ENCODE peak calls at places on chromosomes 7 and 10, in four cellular contexts. One of them, this sample, is unnamed.
A peak's percentile ranks its signal among the peaks of the same experiment; 100 is the strongest.

GRCh38 chr10:47150581-47150980 is 149.4 kb upstream of the GDF10 start:
- DNase-seq in tibial nerve: no peak
- DNase-seq in skeletal muscle cell: no peak
- DNase-seq in fibroblast of the aortic adventitia: no peak
- DNase-seq in this sample: no peak

GRCh38 chr10:11097686-11098085 is 80.0 kb downstream of the CELF2 start:
- DNase-seq in tibial nerve: no peak
- DNase-seq in skeletal muscle cell: no peak
- DNase-seq in fibroblast of the aortic adventitia: no peak
- DNase-seq in this sample: no peak

GRCh38 chr10:112467541-112468075 is 20.6 kb downstream of the VTI1A start:
- DNase-seq in tibial nerve: no peak
- DNase-seq in skeletal muscle cell: no peak
- DNase-seq in fibroblast of the aortic adventitia: no peak
- DNase-seq in this sample: no peak

GRCh38 chr7:142896151-142896550 is 10.6 kb upstream of the TRPV6 start:
- DNase-seq in tibial nerve: no peak
- DNase-seq in skeletal muscle cell: no peak
- DNase-seq in fibroblast of the aortic adventitia: no peak
- DNase-seq in this sample: no peak

GRCh38 chr7:16630654-16631053 is 14.9 kb downstream of the ANKMY2 start:
- DNase-seq in tibial nerve: no peak
- DNase-seq in skeletal muscle cell: no peak
- DNase-seq in fibroblast of the aortic adventitia: no peak
- DNase-seq in this sample: no peak

GRCh38 chr10:59240581-59241183 is 64.2 kb downstream of the PHYHIPL start:
- DNase-seq in tibial nerve: no peak
- DNase-seq in skeletal muscle cell: no peak
- DNase-seq in fibroblast of the aortic adventitia: peak; percentile 77
- DNase-seq in this sample: no peak

GRCh38 chr7:20831451-20831850 is 44.8 kb upstream of the SP8 start:
- DNase-seq in tibial nerve: no peak
- DNase-seq in skeletal muscle cell: no peak
- DNase-seq in fibroblast of the aortic adventitia: no peak
- DNase-seq in this sample: no peak

GRCh38 chr7:3289996-3290395 is 11.1 kb upstream of the SDK1 start:
- DNase-seq in tibial nerve: no peak
- DNase-seq in skeletal muscle cell: no peak
- DNase-seq in fibroblast of the aortic adventitia: peak; percentile 37
- DNase-seq in this sample: no peak

GRCh38 chr10:95451150-95451549 is 110.0 kb downstream of the SORBS1 start:
- DNase-seq in tibial nerve: no peak
- DNase-seq in skeletal muscle cell: no peak
- DNase-seq in fibroblast of the aortic adventitia: no peak
- DNase-seq in this sample: no peak

GRCh38 chr10:36182059-36182654 is 540.1 kb upstream of the FZD8 start:
- DNase-seq in tibial nerve: no peak
- DNase-seq in skeletal muscle cell: no peak
- DNase-seq in fibroblast of the aortic adventitia: peak; percentile 80
- DNase-seq in this sample: no peak

GRCh38 chr7:16762177-16762576 is 8.6 kb downstream of the TSPAN13 start:
- DNase-seq in tibial nerve: no peak
- DNase-seq in skeletal muscle cell: no peak
- DNase-seq in fibroblast of the aortic adventitia: no peak
- DNase-seq in this sample: no peak

GRCh38 chr10:43781480-43782361 is 133.0 kb upstream of the ZNF32 start:
- DNase-seq in tibial nerve: no peak
- DNase-seq in skeletal muscle cell: no peak
- DNase-seq in fibroblast of the aortic adventitia: peak; percentile 16
- DNase-seq in this sample: no peak

GRCh38 chr7:116290740-116291139 is 80.4 kb downstream of the TES start:
- DNase-seq in tibial nerve: no peak
- DNase-seq in skeletal muscle cell: no peak
- DNase-seq in fibroblast of the aortic adventitia: peak; percentile 7
- DNase-seq in this sample: no peak

GRCh38 chr7:1745576-1746490 is 75.8 kb downstream of the ELFN1 start:
- DNase-seq in tibial nerve: no peak
- DNase-seq in skeletal muscle cell: no peak
- DNase-seq in fibroblast of the aortic adventitia: no peak
- DNase-seq in this sample: no peak

GRCh38 chr10:86254526-86255174 is 111.9 kb downstream of the GRID1 start:
- DNase-seq in tibial nerve: no peak
- DNase-seq in skeletal muscle cell: no peak
- DNase-seq in fibroblast of the aortic adventitia: no peak
- DNase-seq in this sample: no peak

GRCh38 chr7:34747176-34747781 is 89.3 kb downstream of the NPSR1 start:
- DNase-seq in tibial nerve: no peak
- DNase-seq in skeletal muscle cell: no peak
- DNase-seq in fibroblast of the aortic adventitia: no peak
- DNase-seq in this sample: no peak

GRCh38 chr10:70967591-70968588 is 79.5 kb upstream of the PCBD1 start:
- DNase-seq in tibial nerve: no peak
- DNase-seq in skeletal muscle cell: no peak
- DNase-seq in fibroblast of the aortic adventitia: no peak
- DNase-seq in this sample: no peak

GRCh38 chr10:82867056-82867455 is 992.1 kb downstream of the NRG3 start:
- DNase-seq in tibial nerve: no peak
- DNase-seq in skeletal muscle cell: peak; percentile 4
- DNase-seq in fibroblast of the aortic adventitia: no peak
- DNase-seq in this sample: no peak

GRCh38 chr7:50824882-50825281 is 42.2 kb upstream of the GRB10 start:
- DNase-seq in tibial nerve: no peak
- DNase-seq in skeletal muscle cell: no peak
- DNase-seq in fibroblast of the aortic adventitia: no peak
- DNase-seq in this sample: no peak

GRCh38 chr10:8431511-8431910 is 377.0 kb downstream of the GATA3 start:
- DNase-seq in tibial nerve: no peak
- DNase-seq in skeletal muscle cell: no peak
- DNase-seq in fibroblast of the aortic adventitia: peak; percentile 43
- DNase-seq in this sample: no peak

GRCh38 chr7:85070967-85071628 is 115.8 kb downstream of the SEMA3D start:
- DNase-seq in tibial nerve: no peak
- DNase-seq in skeletal muscle cell: peak; percentile 85
- DNase-seq in fibroblast of the aortic adventitia: no peak
- DNase-seq in this sample: no peak

GRCh38 chr7:134705716-134706115 is 59.1 kb downstream of the BPGM start:
- DNase-seq in tibial nerve: no peak
- DNase-seq in skeletal muscle cell: no peak
- DNase-seq in fibroblast of the aortic adventitia: no peak
- DNase-seq in this sample: no peak

GRCh38 chr10:70942125-70942524 is 53.8 kb upstream of the PCBD1 start:
- DNase-seq in tibial nerve: no peak
- DNase-seq in skeletal muscle cell: no peak
- DNase-seq in fibroblast of the aortic adventitia: no peak
- DNase-seq in this sample: no peak

GRCh38 chr7:12294701-12295100 is 83.6 kb downstream of the TMEM106B start:
- DNase-seq in tibial nerve: no peak
- DNase-seq in skeletal muscle cell: no peak
- DNase-seq in fibroblast of the aortic adventitia: no peak
- DNase-seq in this sample: no peak

GRCh38 chr7:78232806-78233205 is 434.2 kb downstream of the PHTF2 start:
- DNase-seq in tibial nerve: no peak
- DNase-seq in skeletal muscle cell: no peak
- DNase-seq in fibroblast of the aortic adventitia: no peak
- DNase-seq in this sample: no peak

GRCh38 chr7:133478591-133479135 is 225.8 kb downstream of the EXOC4 start:
- DNase-seq in tibial nerve: no peak
- DNase-seq in skeletal muscle cell: no peak
- DNase-seq in fibroblast of the aortic adventitia: no peak
- DNase-seq in this sample: no peak

GRCh38 chr10:7035111-7035761 is 375.6 kb downstream of the SFMBT2 start:
- DNase-seq in tibial nerve: no peak
- DNase-seq in skeletal muscle cell: no peak
- DNase-seq in fibroblast of the aortic adventitia: no peak
- DNase-seq in this sample: no peak

GRCh38 chr7:94289071-94289470 is 105.6 kb upstream of the COL1A2 start:
- DNase-seq in tibial nerve: peak; percentile 50
- DNase-seq in skeletal muscle cell: peak; percentile 62
- DNase-seq in fibroblast of the aortic adventitia: peak; percentile 94
- DNase-seq in this sample: no peak

GRCh38 chr7:578386-578785 is 58.7 kb upstream of the PDGFA start:
- DNase-seq in tibial nerve: no peak
- DNase-seq in skeletal muscle cell: no peak
- DNase-seq in fibroblast of the aortic adventitia: no peak
- DNase-seq in this sample: no peak

DNA sequence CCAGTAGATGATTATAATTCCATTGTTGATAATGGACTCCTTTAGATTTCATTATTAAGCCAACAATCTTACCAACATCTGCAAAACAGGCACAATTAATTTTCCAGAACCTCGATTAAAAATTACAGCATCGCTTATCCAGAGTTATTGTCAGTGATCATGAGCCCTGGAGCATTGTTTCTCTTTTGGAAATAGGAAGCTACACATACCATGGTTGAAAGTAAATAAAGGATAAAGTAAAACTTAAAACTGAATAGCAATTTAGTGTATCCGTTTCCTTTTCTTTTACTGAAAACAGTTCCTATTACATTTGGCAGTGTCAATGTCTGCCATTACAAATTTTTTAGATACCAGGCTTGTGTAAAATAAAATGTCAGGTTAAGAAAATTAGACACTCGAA is 9.9 kb upstream of the HOXA2 start:
- DNase-seq in tibial nerve: no peak
- DNase-seq in skeletal muscle cell: no peak
- DNase-seq in fibroblast of the aortic adventitia: peak; percentile 31
- DNase-seq in this sample: no peak
- H3K4me3 ChIP-seq in tibial nerve: no peak overlapping the region
- H3K4me3 ChIP-seq in skeletal muscle cell: no peak overlapping the region
- H3K4me3 ChIP-seq in fibroblast of the aortic adventitia: peak overlapping the region; percentile 78
- H3K4me3 ChIP-seq in this sample: no peak overlapping the region

DNA sequence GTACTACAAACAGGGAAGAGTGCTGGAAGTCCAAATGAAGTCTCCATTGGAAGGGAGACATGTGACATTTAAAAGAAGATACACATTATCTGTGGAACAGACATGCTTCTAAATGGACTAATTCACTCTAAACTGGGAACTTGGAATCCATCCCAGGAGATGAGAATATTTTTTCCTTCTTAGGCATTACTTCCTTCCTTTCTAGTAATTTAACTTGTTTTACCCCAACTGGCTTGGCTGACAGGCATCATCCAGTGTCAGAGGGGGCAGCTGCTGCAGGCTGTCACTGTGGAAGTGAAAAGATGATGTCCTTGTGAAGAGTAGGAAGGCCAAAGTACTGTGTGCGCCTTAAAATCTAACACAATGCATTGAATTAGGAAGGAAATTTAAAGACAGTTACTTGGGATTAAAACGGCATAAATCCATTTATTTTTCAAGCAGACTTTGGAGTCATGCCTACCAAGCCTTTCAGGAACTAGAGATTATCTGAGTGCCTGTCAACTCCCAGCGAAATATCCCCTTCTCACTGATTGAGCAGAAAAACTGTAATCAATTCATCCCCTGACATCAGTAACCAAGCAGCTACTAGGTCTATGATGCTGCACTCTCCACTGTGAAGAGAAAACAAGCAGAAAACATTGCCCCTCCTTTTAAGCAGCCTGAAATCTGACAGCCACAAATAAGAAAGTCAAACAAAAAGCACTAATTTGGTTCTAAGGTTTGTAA is 161.2 kb downstream of the DGKI start:
- DNase-seq in tibial nerve: no peak
- DNase-seq in skeletal muscle cell: no peak
- DNase-seq in fibroblast of the aortic adventitia: no peak
- DNase-seq in this sample: no peak
- H3K4me3 ChIP-seq in tibial nerve: no peak overlapping the region
- H3K4me3 ChIP-seq in skeletal muscle cell: no peak overlapping the region
- H3K4me3 ChIP-seq in fibroblast of the aortic adventitia: no peak overlapping the region
- H3K4me3 ChIP-seq in this sample: no peak overlapping the region

DNA sequence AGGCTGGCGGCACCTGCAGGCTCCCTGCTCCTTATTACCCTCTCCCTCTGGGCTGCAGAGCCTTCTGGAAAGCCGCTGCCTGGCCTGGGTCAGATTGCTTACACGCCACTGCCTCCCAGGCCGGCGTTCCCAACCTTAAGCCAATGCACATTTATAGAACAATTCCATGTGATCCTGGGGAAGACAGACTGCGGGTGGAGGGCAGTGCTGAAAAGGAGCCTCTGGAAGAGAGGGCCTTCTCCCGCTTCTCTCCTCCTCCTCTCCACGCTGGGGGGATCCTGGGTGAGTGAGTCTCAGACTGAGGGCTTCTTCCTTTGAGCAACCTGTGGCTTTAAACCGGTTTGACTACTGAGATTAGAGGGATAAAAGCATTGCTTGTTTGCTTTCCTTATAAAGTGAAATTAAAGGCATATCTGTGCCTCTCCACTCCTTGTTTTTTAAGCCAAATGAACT is 5.5 kb downstream of the TACC2 start:
- DNase-seq in tibial nerve: no peak
- DNase-seq in skeletal muscle cell: no peak
- DNase-seq in fibroblast of the aortic adventitia: no peak
- DNase-seq in this sample: no peak
- H3K4me3 ChIP-seq in tibial nerve: no peak overlapping the region
- H3K4me3 ChIP-seq in skeletal muscle cell: no peak overlapping the region
- H3K4me3 ChIP-seq in fibroblast of the aortic adventitia: no peak overlapping the region
- H3K4me3 ChIP-seq in this sample: no peak overlapping the region

DNA sequence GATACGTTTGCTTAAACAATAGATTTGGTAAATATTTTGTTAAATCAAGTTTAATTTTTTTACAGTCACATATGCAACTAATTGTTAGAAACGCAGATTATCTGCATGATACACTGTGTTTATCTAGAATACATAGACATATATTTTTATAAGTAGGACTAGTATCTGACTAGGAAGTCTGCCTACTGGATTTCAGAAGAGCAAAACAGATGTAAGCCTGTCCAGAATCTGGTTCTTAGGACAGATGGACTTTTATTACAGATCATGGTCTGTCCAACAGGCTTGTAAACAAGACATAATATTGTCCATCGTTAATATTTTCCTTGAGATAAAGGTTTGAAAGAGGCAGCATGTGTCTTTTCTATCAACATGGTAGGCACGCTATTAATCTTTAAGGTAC is 5.1 kb downstream of the AGMO start:
- DNase-seq in tibial nerve: no peak
- DNase-seq in skeletal muscle cell: no peak
- DNase-seq in fibroblast of the aortic adventitia: no peak
- DNase-seq in this sample: no peak
- H3K4me3 ChIP-seq in tibial nerve: no peak overlapping the region
- H3K4me3 ChIP-seq in skeletal muscle cell: no peak overlapping the region
- H3K4me3 ChIP-seq in fibroblast of the aortic adventitia: no peak overlapping the region
- H3K4me3 ChIP-seq in this sample: no peak overlapping the region

GRCh38 chr10:49613882-49614241 is at the start of gene CHAT:
- DNase-seq in tibial nerve: no peak
- DNase-seq in skeletal muscle cell: no peak
- DNase-seq in fibroblast of the aortic adventitia: no peak
- DNase-seq in this sample: no peak

GRCh38 chr10:49613160-49613881 is 516 bp upstream of the CHAT start:
- DNase-seq in tibial nerve: no peak
- DNase-seq in skeletal muscle cell: no peak
- DNase-seq in fibroblast of the aortic adventitia: no peak
- DNase-seq in this sample: no peak

GRCh38 chr10:49611166-49611814 is 1.2 kb downstream of the SLC18A3 start:
- DNase-seq in tibial nerve: no peak
- DNase-seq in skeletal muscle cell: no peak
- DNase-seq in fibroblast of the aortic adventitia: no peak
- DNase-seq in this sample: no peak

GRCh38 chr10:49611815-49612512 is 1.9 kb downstream of the SLC18A3 start:
- DNase-seq in tibial nerve: no peak
- DNase-seq in skeletal muscle cell: no peak
- DNase-seq in fibroblast of the aortic adventitia: no peak
- DNase-seq in this sample: no peak

GRCh38 chr10:49612513-49613159 is 1.2 kb upstream of the CHAT start:
- DNase-seq in tibial nerve: no peak
- DNase-seq in skeletal muscle cell: no peak
- DNase-seq in fibroblast of the aortic adventitia: no peak
- DNase-seq in this sample: no peak
- H3K4me3 ChIP-seq in tibial nerve: no peak overlapping the region
- H3K4me3 ChIP-seq in skeletal muscle cell: no peak overlapping the region
- H3K4me3 ChIP-seq in fibroblast of the aortic adventitia: no peak overlapping the region
- H3K4me3 ChIP-seq in this sample: no peak overlapping the region

This sample was measured in CD8-positive, alpha-beta memory T cell.